ENCODE peak calls at places on chromosomes 5 and 9, in four cellular contexts. M, E, X and W are unnamed samples.

GRCh38 chr5:149543361-149544198 is 7.7 kb downstream of the CSNK1A1 start:
- DNase-seq in M (no peak), E (no peak), X (no peak), W (no peak)

GRCh38 chr5:97658116-97658900 is 475.3 kb upstream of the RIOK2 start:
- DNase-seq in M (no peak), E (no peak), X (no peak), W (no peak)

GRCh38 chr5:172443441-172444109 is 10.8 kb downstream of the SH3PXD2B start:
- DNase-seq in M (peak), E (peak), X (peak), W (peak)

GRCh38 chr9:133415107-133415506 is 2.7 kb downstream of the REXO4 start:
- DNase-seq in M (no peak), E (no peak), X (no peak), W (no peak)

GRCh38 chr5:5605170-5605764 is 182.8 kb downstream of the ICE1 start:
- DNase-seq in M (no peak), E (no peak), X (no peak), W (no peak)

GRCh38 chr9:94912700-94913249 is 186.3 kb downstream of the AOPEP start:
- DNase-seq in M (no peak), E (no peak), X (peak), W (no peak)

GRCh38 chr9:95516221-95516735 is 493 bp downstream of the PTCH1 start:
- DNase-seq in M (no peak), E (no peak), X (no peak), W (no peak)

GRCh38 chr9:131999692-132000551 is 79.7 kb downstream of the MED27 start:
- DNase-seq in M (no peak), E (no peak), X (peak), W (no peak)

GRCh38 chr5:95280692-95281091 is 4.2 kb downstream of the MCTP1 start:
- DNase-seq in M (no peak), E (no peak), X (no peak), W (no peak)

GRCh38 chr5:80672140-80672736 is 17.5 kb upstream of the DHFR start:
- DNase-seq in M (peak), E (peak), X (peak), W (peak)

GRCh38 chr9:131666029-131666428 is 73.8 kb downstream of the RAPGEF1 start:
- DNase-seq in M (no peak), E (no peak), X (no peak), W (no peak)

GRCh38 chr5:180208435-180209081 is 453 bp downstream of the RASGEF1C start:
- DNase-seq in M (no peak), E (no peak), X (no peak), W (no peak)

GRCh38 chr9:132948482-132949050 is 4.2 kb upstream of the TSC1 start:
- DNase-seq in M (no peak), E (no peak), X (no peak), W (no peak)

GRCh38 chr5:141883948-141884318 is 5.7 kb upstream of the PCDH1 start:
- DNase-seq in M (no peak), E (no peak), X (no peak), W (no peak)

GRCh38 chr5:141889282-141889871 is 11.2 kb upstream of the PCDH1 start:
- DNase-seq in M (no peak), E (no peak), X (no peak), W (no peak)
- TF ChIP-seq CTCF in M (peak), E (no peak), X (peak), W (peak)

GRCh38 chr9:114263853-114264510 is 58.9 kb upstream of the ORM1 start:
- DNase-seq in M (no peak), E (no peak), X (no peak), W (no peak)
- TF ChIP-seq CTCF in M (peak), E (peak), X (peak), W (peak)

GRCh38 chr9:2338770-2339169 is 282.8 kb upstream of the VLDLR start:
- DNase-seq in M (no peak), E (no peak), X (no peak), W (no peak)

GRCh38 chr9:2337602-2338001 is 284.0 kb upstream of the VLDLR start:
- DNase-seq in M (peak), E (no peak), X (no peak), W (peak)

GRCh38 chr9:2335260-2335659 is 286.3 kb upstream of the VLDLR start:
- DNase-seq in M (peak), E (no peak), X (no peak), W (no peak)

GRCh38 chr9:2337131-2337530 is 284.5 kb upstream of the VLDLR start:
- DNase-seq in M (no peak), E (no peak), X (no peak), W (no peak)

GRCh38 chr9:2336055-2336454 is 285.5 kb upstream of the VLDLR start:
- DNase-seq in M (no peak), E (no peak), X (no peak), W (no peak)
- TF ChIP-seq CTCF in M (no peak), E (no peak), X (peak), W (peak)

GRCh38 chr9:18141681-18142080 is 332.3 kb upstream of the ADAMTSL1 start:
- DNase-seq in M (no peak), E (no peak), X (no peak), W (no peak)

GRCh38 chr9:18138676-18139075 is 335.3 kb upstream of the ADAMTSL1 start:
- DNase-seq in M (no peak), E (no peak), X (no peak), W (no peak)

GRCh38 chr9:18146329-18146728 is 327.6 kb upstream of the ADAMTSL1 start:
- DNase-seq in M (no peak), E (no peak), X (no peak), W (no peak)

GRCh38 chr9:18137815-18138214 is 336.1 kb upstream of the ADAMTSL1 start:
- DNase-seq in M (no peak), E (no peak), X (no peak), W (no peak)

DNA sequence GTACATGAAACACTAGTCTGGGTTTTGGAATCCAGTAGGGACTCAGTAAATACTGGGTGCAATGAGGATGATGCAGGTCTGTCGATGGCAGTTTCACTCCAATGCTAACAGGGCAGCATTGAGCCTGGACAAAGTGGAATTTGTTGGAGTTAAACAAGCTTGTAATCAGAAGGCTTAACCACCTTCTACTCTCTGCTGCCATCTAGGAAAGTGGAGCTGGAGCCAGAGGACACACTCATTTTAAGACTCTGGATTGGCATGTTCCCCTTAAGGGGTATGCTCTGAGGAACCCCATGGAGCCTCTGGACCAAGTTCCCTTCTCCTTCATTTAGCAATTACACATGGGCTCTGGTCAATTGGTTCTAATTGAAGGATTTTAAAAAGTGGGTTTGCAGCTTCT is 331.0 kb upstream of the ADAMTSL1 start:
- DNase-seq in M (no peak), E (no peak), X (no peak), W (no peak)
- TF ChIP-seq CTCF in M (peak), E (peak), X (peak), W (peak)

GRCh38 chr9:14547245-14548060 is 145.8 kb downstream of the ZDHHC21 start:
- DNase-seq in M (no peak), E (no peak), X (no peak), W (no peak)
- TF ChIP-seq CTCF in M (no peak), E (no peak), X (no peak), W (no peak)

GRCh38 chr9:89397471-89397870 is 79.2 kb downstream of the SECISBP2 start:
- DNase-seq in M (no peak), E (no peak), X (no peak), W (no peak)
- TF ChIP-seq CTCF in M (no peak), E (no peak), X (no peak), W (no peak)

GRCh38 chr5:141359790-141360426 is at the start of gene PCDHGB2:
- DNase-seq in M (no peak), E (no peak), X (no peak), W (no peak)
- TF ChIP-seq CTCF in M (no peak), E (no peak), X (peak), W (peak)

GRCh38 chr5:170408189-170408588 is 19.0 kb upstream of the KCNMB1 start:
- DNase-seq in M (no peak), E (no peak), X (no peak), W (no peak)

GRCh38 chr5:170408866-170409265 is 19.7 kb upstream of the KCNMB1 start:
- DNase-seq in M (no peak), E (no peak), X (no peak), W (no peak)

GRCh38 chr5:170413897-170414296 is 24.7 kb upstream of the KCNMB1 start:
- DNase-seq in M (no peak), E (no peak), X (no peak), W (no peak)

GRCh38 chr5:170414786-170415185 is 25.6 kb upstream of the KCNMB1 start:
- DNase-seq in M (no peak), E (no peak), X (no peak), W (no peak)

GRCh38 chr5:170411100-170411499 is 21.9 kb upstream of the KCNMB1 start:
- DNase-seq in M (no peak), E (no peak), X (no peak), W (no peak)
- TF ChIP-seq CTCF in M (no peak), E (no peak), X (no peak), W (no peak)

GRCh38 chr9:122381206-122381950 is 10.6 kb downstream of the PTGS1 start:
- DNase-seq in M (no peak), E (no peak), X (no peak), W (no peak)

GRCh38 chr9:122380293-122380692 is 9.5 kb downstream of the PTGS1 start:
- DNase-seq in M (no peak), E (no peak), X (no peak), W (no peak)

GRCh38 chr9:122378236-122378635 is 7.4 kb downstream of the PTGS1 start:
- DNase-seq in M (no peak), E (no peak), X (no peak), W (no peak)

GRCh38 chr9:122377241-122378164 is 6.7 kb downstream of the PTGS1 start:
- DNase-seq in M (no peak), E (no peak), X (no peak), W (no peak)

GRCh38 chr9:122379340-122379739 is 8.5 kb downstream of the PTGS1 start:
- DNase-seq in M (no peak), E (no peak), X (no peak), W (no peak)
- TF ChIP-seq CTCF in M (no peak), E (no peak), X (peak), W (no peak)

GRCh38 chr5:62720036-62720441 is 141.4 kb downstream of the LRRC70 start:
- DNase-seq in M (no peak), E (no peak), X (peak), W (no peak)
- TF ChIP-seq CTCF in M (no peak), E (no peak), X (peak), W (no peak)